ENCODE peak calls at places on chromosomes 11 and 22, in eight cellular contexts. One of them, this sample, is unnamed.
A peak's percentile ranks its signal among the peaks of the same experiment; 100 is the strongest.

GRCh38 chr22:21755855-21756284 is 20.3 kb upstream of the YPEL1 start:
- DNase-seq in thoracic aorta: no peak
- DNase-seq in fibroblast of lung: peak; percentile 85
- DNase-seq in IMR-90: peak; percentile 90
- DNase-seq in transverse colon: no peak
- DNase-seq in GM23338: no peak
- DNase-seq in mammary epithelial cell: peak; percentile 3
- DNase-seq in neural progenitor cell: no peak
- DNase-seq in this sample: no peak

GRCh38 chr22:39917776-39918493 is 17.1 kb downstream of the GRAP2 start:
- DNase-seq in thoracic aorta: no peak
- DNase-seq in fibroblast of lung: no peak
- DNase-seq in IMR-90: no peak
- DNase-seq in transverse colon: no peak
- DNase-seq in GM23338: no peak
- DNase-seq in mammary epithelial cell: no peak
- DNase-seq in neural progenitor cell: no peak
- DNase-seq in this sample: no peak

GRCh38 chr11:127859941-127860354 is 727.4 kb downstream of the ETS1 start:
- DNase-seq in thoracic aorta: no peak
- DNase-seq in fibroblast of lung: peak; percentile 22
- DNase-seq in IMR-90: no peak
- DNase-seq in transverse colon: no peak
- DNase-seq in GM23338: no peak
- DNase-seq in mammary epithelial cell: peak; percentile 46
- DNase-seq in neural progenitor cell: no peak
- DNase-seq in this sample: no peak

GRCh38 chr22:44620129-44620840 is 81.7 kb upstream of the PRR5 start:
- DNase-seq in thoracic aorta: peak; percentile 14
- DNase-seq in fibroblast of lung: peak; percentile 65
- DNase-seq in IMR-90: peak; percentile 50
- DNase-seq in transverse colon: peak; percentile 64
- DNase-seq in GM23338: peak; percentile 97
- DNase-seq in mammary epithelial cell: peak; percentile 5
- DNase-seq in neural progenitor cell: peak; percentile 97
- DNase-seq in this sample: no peak

GRCh38 chr11:1017269-1018005 is 19.1 kb downstream of the MUC6 start:
- DNase-seq in thoracic aorta: no peak
- DNase-seq in fibroblast of lung: peak; percentile 10
- DNase-seq in IMR-90: no peak
- DNase-seq in transverse colon: no peak
- DNase-seq in GM23338: no peak
- DNase-seq in mammary epithelial cell: peak; percentile 12
- DNase-seq in neural progenitor cell: no peak
- DNase-seq in this sample: no peak

GRCh38 chr22:21444701-21445436 is 22.3 kb upstream of the TMEM191C start:
- DNase-seq in thoracic aorta: no peak
- DNase-seq in fibroblast of lung: no peak
- DNase-seq in IMR-90: no peak
- DNase-seq in transverse colon: no peak
- DNase-seq in GM23338: no peak
- DNase-seq in mammary epithelial cell: no peak
- DNase-seq in neural progenitor cell: no peak
- DNase-seq in this sample: no peak

GRCh38 chr22:33302049-33302545 is 243.9 kb upstream of the SYN3 start:
- DNase-seq in thoracic aorta: peak; percentile 21
- DNase-seq in fibroblast of lung: peak; percentile 47
- DNase-seq in IMR-90: peak; percentile 60
- DNase-seq in transverse colon: peak; percentile 85
- DNase-seq in GM23338: peak; percentile 93
- DNase-seq in mammary epithelial cell: peak; percentile 48
- DNase-seq in neural progenitor cell: peak; percentile 89
- DNase-seq in this sample: peak; percentile 4

GRCh38 chr11:44960200-44960845 is 9.6 kb upstream of the TP53I11 start:
- DNase-seq in thoracic aorta: no peak
- DNase-seq in fibroblast of lung: peak; percentile 36
- DNase-seq in IMR-90: no peak
- DNase-seq in transverse colon: no peak
- DNase-seq in GM23338: no peak
- DNase-seq in mammary epithelial cell: no peak
- DNase-seq in neural progenitor cell: no peak
- DNase-seq in this sample: no peak

GRCh38 chr11:58575377-58576020 is at the start of gene LPXN:
- DNase-seq in thoracic aorta: no peak
- DNase-seq in fibroblast of lung: peak; percentile 82
- DNase-seq in IMR-90: peak; percentile 63
- DNase-seq in transverse colon: peak; percentile 48
- DNase-seq in GM23338: no peak
- DNase-seq in mammary epithelial cell: peak; percentile 79
- DNase-seq in neural progenitor cell: no peak
- DNase-seq in this sample: no peak

GRCh38 chr11:46290598-46291309 is 13.3 kb downstream of the CREB3L1 start:
- DNase-seq in thoracic aorta: no peak
- DNase-seq in fibroblast of lung: peak; percentile 96
- DNase-seq in IMR-90: peak; percentile 98
- DNase-seq in transverse colon: peak; percentile 76
- DNase-seq in GM23338: peak; percentile 98
- DNase-seq in mammary epithelial cell: no peak
- DNase-seq in neural progenitor cell: peak; percentile 90
- DNase-seq in this sample: peak; percentile 85

DNA sequence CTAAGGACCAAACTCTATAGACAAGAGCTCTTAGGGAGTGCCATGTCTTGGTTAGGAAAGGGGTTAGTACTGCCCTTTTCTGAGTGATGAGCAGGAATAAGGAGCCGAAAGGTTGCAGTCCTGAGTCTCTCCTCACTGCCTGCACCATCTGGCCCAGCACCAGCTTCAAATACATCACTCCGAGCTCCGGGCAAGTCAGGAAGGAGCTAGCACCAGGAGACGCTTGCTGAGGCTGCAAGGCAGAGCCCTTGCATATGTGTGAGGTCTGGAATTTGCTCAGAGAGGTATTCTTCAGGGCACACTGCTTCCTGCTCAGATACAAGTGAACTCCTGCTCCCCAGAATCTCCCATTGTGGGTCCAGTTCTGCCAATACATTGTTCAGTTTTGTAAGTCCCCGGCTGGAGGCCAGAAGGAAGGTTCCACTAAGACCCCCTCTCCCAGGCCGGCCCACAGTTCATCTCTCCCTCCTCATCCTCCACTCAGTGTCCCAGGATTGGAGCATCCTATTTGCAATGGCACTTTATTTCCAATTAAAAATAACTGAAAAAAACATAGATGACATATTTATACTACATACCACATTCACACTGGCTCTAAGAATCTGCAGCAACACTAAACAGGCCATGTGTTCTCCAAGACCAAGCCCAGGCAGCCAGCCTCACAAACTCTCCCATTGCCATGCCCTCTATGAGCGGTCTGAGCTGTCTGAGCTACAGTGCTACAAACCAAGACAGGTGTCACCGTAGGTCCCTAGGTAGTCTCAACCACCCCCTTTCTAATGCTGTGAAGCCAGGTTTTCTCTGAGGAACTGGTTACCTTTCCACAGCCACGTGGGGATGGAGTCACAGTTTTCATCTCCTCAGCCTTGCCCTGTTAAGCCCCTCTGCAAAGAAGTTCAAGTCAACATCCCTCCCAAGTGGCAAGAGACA is 55.1 kb upstream of the SPATA19 start:
- DNase-seq in thoracic aorta: no peak
- DNase-seq in fibroblast of lung: no peak
- DNase-seq in IMR-90: no peak
- DNase-seq in transverse colon: no peak
- DNase-seq in GM23338: no peak
- DNase-seq in mammary epithelial cell: no peak
- DNase-seq in neural progenitor cell: no peak
- DNase-seq in this sample: no peak
- TF ChIP-seq CTCF in thoracic aorta: no peak
- TF ChIP-seq CTCF in fibroblast of lung: no peak
- TF ChIP-seq CTCF in IMR-90: no peak
- TF ChIP-seq CTCF in transverse colon: no peak
- TF ChIP-seq CTCF in GM23338: no peak
- TF ChIP-seq CTCF in mammary epithelial cell: no peak
- TF ChIP-seq CTCF in neural progenitor cell: no peak
- TF ChIP-seq CTCF in this sample: no peak

GRCh38 chr11:112177610-112178009 is 2.3 kb downstream of the BCO2 start:
- DNase-seq in thoracic aorta: no peak
- DNase-seq in fibroblast of lung: no peak
- DNase-seq in IMR-90: no peak
- DNase-seq in transverse colon: no peak
- DNase-seq in GM23338: no peak
- DNase-seq in mammary epithelial cell: no peak
- DNase-seq in neural progenitor cell: no peak
- DNase-seq in this sample: no peak
- H3K4me3 ChIP-seq in thoracic aorta: no peak overlapping the region
- H3K4me3 ChIP-seq in fibroblast of lung: no peak overlapping the region
- H3K4me3 ChIP-seq in IMR-90: no peak overlapping the region
- H3K4me3 ChIP-seq in transverse colon: no peak overlapping the region
- H3K4me3 ChIP-seq in GM23338: no peak overlapping the region
- H3K4me3 ChIP-seq in mammary epithelial cell: no peak overlapping the region
- H3K4me3 ChIP-seq in neural progenitor cell: no peak overlapping the region
- H3K4me3 ChIP-seq in this sample: no peak overlapping the region

DNA sequence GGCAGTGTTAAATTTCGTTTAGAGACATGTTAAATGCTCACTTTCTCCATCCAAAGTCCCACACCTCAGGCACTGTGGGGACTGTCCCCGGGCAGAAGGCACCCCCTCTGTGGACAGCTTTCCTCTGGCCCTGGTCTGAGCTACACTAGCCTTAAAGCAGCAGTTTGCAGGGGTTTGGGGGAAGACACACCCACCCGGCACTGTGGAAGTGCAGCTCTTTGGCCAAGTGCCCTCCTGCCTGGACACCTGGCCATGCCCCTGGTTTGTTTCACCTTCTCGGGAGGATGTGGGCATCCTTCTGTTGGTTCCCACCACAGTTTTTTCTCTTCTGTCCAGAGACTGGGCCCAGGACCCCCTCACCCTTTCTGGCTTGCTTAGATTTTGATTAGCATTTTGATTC is 1254.7 kb downstream of the BRD1 start:
- DNase-seq in thoracic aorta: no peak
- DNase-seq in fibroblast of lung: no peak
- DNase-seq in IMR-90: no peak
- DNase-seq in transverse colon: no peak
- DNase-seq in GM23338: no peak
- DNase-seq in mammary epithelial cell: no peak
- DNase-seq in neural progenitor cell: no peak
- DNase-seq in this sample: no peak
- H3K27me3 ChIP-seq in thoracic aorta: no peaks in the 10 kb centered on the region
- H3K27me3 ChIP-seq in fibroblast of lung: no peaks in the 10 kb centered on the region
- H3K27me3 ChIP-seq in IMR-90: no peaks in the 10 kb centered on the region
- H3K27me3 ChIP-seq in transverse colon: peaks cover 42% of the 10 kb centered on the region
- H3K27me3 ChIP-seq in GM23338: peaks cover 14% of the 10 kb centered on the region
- H3K27me3 ChIP-seq in mammary epithelial cell: peaks cover 4% of the 10 kb centered on the region
- H3K27me3 ChIP-seq in neural progenitor cell: peaks cover 5% of the 10 kb centered on the region
- H3K27me3 ChIP-seq in this sample: no peaks in the 10 kb centered on the region

GRCh38 chr11:65849771-65850216 is 8.2 kb downstream of the CFL1 start:
- DNase-seq in thoracic aorta: no peak
- DNase-seq in fibroblast of lung: no peak
- DNase-seq in IMR-90: no peak
- DNase-seq in transverse colon: no peak
- DNase-seq in GM23338: no peak
- DNase-seq in mammary epithelial cell: no peak
- DNase-seq in neural progenitor cell: no peak
- DNase-seq in this sample: no peak

GRCh38 chr11:65852508-65853248 is 5.3 kb downstream of the CFL1 start:
- DNase-seq in thoracic aorta: no peak
- DNase-seq in fibroblast of lung: no peak
- DNase-seq in IMR-90: no peak
- DNase-seq in transverse colon: peak; percentile 17
- DNase-seq in GM23338: no peak
- DNase-seq in mammary epithelial cell: no peak
- DNase-seq in neural progenitor cell: peak; percentile 1
- DNase-seq in this sample: no peak

GRCh38 chr11:65851811-65852507 is 6.0 kb downstream of the CFL1 start:
- DNase-seq in thoracic aorta: no peak
- DNase-seq in fibroblast of lung: no peak
- DNase-seq in IMR-90: no peak
- DNase-seq in transverse colon: no peak
- DNase-seq in GM23338: no peak
- DNase-seq in mammary epithelial cell: no peak
- DNase-seq in neural progenitor cell: no peak
- DNase-seq in this sample: no peak

GRCh38 chr11:65850217-65851082 is 7.5 kb downstream of the CFL1 start:
- DNase-seq in thoracic aorta: no peak
- DNase-seq in fibroblast of lung: no peak
- DNase-seq in IMR-90: no peak
- DNase-seq in transverse colon: no peak
- DNase-seq in GM23338: no peak
- DNase-seq in mammary epithelial cell: no peak
- DNase-seq in neural progenitor cell: no peak
- DNase-seq in this sample: no peak

DNA sequence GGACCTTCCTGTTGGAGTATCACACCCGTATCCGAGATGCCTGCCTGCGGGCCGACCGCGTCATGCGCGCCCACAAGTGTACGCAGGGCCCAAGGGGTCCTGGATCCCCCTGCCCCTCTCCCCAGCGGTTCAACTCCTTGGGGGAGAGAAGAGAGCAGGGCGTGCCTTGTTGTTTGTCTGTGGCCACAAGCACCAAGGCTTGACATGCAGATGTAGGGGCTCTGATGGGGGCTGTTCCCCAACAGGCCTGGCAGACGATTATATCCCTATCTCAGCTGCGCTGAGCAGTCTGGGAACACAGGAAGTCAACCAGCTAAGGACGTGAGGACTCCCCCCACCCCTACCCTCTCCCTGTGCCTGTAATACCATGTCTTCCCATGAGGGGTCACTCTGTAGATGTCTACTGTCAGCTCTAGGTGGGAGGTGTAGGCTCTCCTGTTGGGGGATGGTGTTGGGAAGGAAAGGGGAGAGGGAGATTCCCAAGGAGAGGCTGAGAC is 6.8 kb downstream of the CFL1 start:
- DNase-seq in thoracic aorta: no peak
- DNase-seq in fibroblast of lung: no peak
- DNase-seq in IMR-90: no peak
- DNase-seq in transverse colon: no peak
- DNase-seq in GM23338: peak; percentile 90
- DNase-seq in mammary epithelial cell: no peak
- DNase-seq in neural progenitor cell: peak; percentile 45
- DNase-seq in this sample: no peak
- TF ChIP-seq CTCF in thoracic aorta: peak; percentile 24
- TF ChIP-seq CTCF in fibroblast of lung: peak; percentile 61
- TF ChIP-seq CTCF in IMR-90: peak; percentile 27
- TF ChIP-seq CTCF in transverse colon: peak; percentile 78
- TF ChIP-seq CTCF in GM23338: peak; percentile 92
- TF ChIP-seq CTCF in mammary epithelial cell: peak; percentile 61
- TF ChIP-seq CTCF in neural progenitor cell: peak; percentile 51
- TF ChIP-seq CTCF in this sample: peak; percentile 56